ENCODE peak calls at places on chromosomes 4 and X, in five cellular contexts. U is posterior vena cava, J is NCI-H2029 treated with DMSO at 0.1 percent for 48 hours, K is kidney epithelial cell, H is A549. D is an unnamed sample.

GRCh38 chr4:111210576-111210975 is 587.7 kb upstream of the PITX2 start:
- DNase-seq in U (no peak), J (no peak), K (no peak), H (no peak), D (no peak)

GRCh38 chr4:6984611-6985115 is 58.5 kb upstream of the TADA2B start:
- DNase-seq in U (no peak), J (no peak), K (no peak), H (no peak), D (no peak)

GRCh38 chrX:8971116-8971515 is 62.8 kb downstream of the FAM9B start:
- DNase-seq in U (no peak), J (no peak), K (peak; percentile 4), H (peak; percentile 67), D (peak; percentile 71)

GRCh38 chrX:69215161-69215560 is 49.9 kb upstream of the PJA1 start:
- DNase-seq in U (no peak), J (no peak), K (no peak), H (no peak), D (no peak)

GRCh38 chr4:75069493-75070074 is 136.7 kb downstream of the PARM1 start:
- DNase-seq in U (no peak), J (no peak), K (no peak), H (no peak), D (no peak)

GRCh38 chr4:52266537-52267137 is 215.5 kb downstream of the SPATA18 start:
- DNase-seq in U (no peak), J (no peak), K (no peak), H (no peak), D (no peak)

GRCh38 chr4:1903035-1903434 is 31.8 kb downstream of the NSD2 start:
- DNase-seq in U (no peak), J (no peak), K (no peak), H (no peak), D (no peak)

GRCh38 chrX:110004210-110004609 is 1.3 kb downstream of the TMEM164 start:
- DNase-seq in U (no peak), J (no peak), K (no peak), H (peak; percentile 13), D (no peak)

GRCh38 chrX:53682885-53683555 is 3.5 kb downstream of the HUWE1 start:
- DNase-seq in U (peak; percentile 78), J (no peak), K (no peak), H (peak; percentile 79), D (peak; percentile 59)

GRCh38 chr4:148043990-148044645 is 312.2 kb downstream of the ARHGAP10 start:
- DNase-seq in U (no peak), J (no peak), K (no peak), H (no peak), D (no peak)

GRCh38 chrX:83469551-83469950 is 38.5 kb upstream of the POU3F4 start:
- DNase-seq in U (no peak), J (no peak), K (no peak), H (peak; percentile 4), D (peak; percentile 50)

GRCh38 chrX:125998432-125998831 is 167.7 kb downstream of the DCAF12L2 start:
- DNase-seq in U (no peak), J (peak; percentile 32), K (no peak), H (peak; percentile 2), D (no peak)

GRCh38 chr4:94532016-94532789 is 80.5 kb downstream of the PDLIM5 start:
- DNase-seq in U (no peak), J (no peak), K (no peak), H (peak; percentile 49), D (peak; percentile 40)

GRCh38 chrX:104318330-104319009 is 63.7 kb upstream of the ESX1 start:
- DNase-seq in U (no peak), J (no peak), K (peak; percentile 43), H (peak; percentile 79), D (peak; percentile 50)

GRCh38 chr4:152101546-152102183 is 340.9 kb upstream of the GATB start:
- DNase-seq in U (no peak), J (no peak), K (no peak), H (no peak), D (no peak)

GRCh38 chrX:152157042-152157441 is 18.7 kb upstream of the MAGEA10 start:
- DNase-seq in U (no peak), J (no peak), K (no peak), H (no peak), D (peak; percentile 35)

GRCh38 chrX:114976321-114976720 is 41.1 kb downstream of the IL13RA2 start:
- DNase-seq in U (no peak), J (no peak), K (no peak), H (no peak), D (no peak)

GRCh38 chr4:124710911-124711310 is 1.6 kb downstream of the ANKRD50 start:
- DNase-seq in U (no peak), J (peak; percentile 46), K (no peak), H (no peak), D (peak; percentile 28)

GRCh38 chr4:36324808-36325207 is 43.4 kb downstream of the DTHD1 start:
- DNase-seq in U (no peak), J (no peak), K (no peak), H (no peak), D (no peak)

GRCh38 chr4:128191115-128191897 is 96.3 kb downstream of the PGRMC2 start:
- DNase-seq in U (no peak), J (peak; percentile 45), K (peak; percentile 32), H (peak; percentile 70), D (peak; percentile 66)

GRCh38 chr4:79823148-79823763 is 249.8 kb downstream of the ANTXR2 start:
- DNase-seq in U (no peak), J (no peak), K (no peak), H (no peak), D (peak; percentile 5)

GRCh38 chr4:78432896-78433295 is 118.7 kb upstream of the ANXA3 start:
- DNase-seq in U (no peak), J (no peak), K (peak; percentile 45), H (peak; percentile 7), D (peak; percentile 41)

GRCh38 chrX:102651242-102651967 is at the start of gene GPRASP1:
- DNase-seq in U (peak; percentile 86), J (no peak), K (no peak), H (no peak), D (peak; percentile 41)

GRCh38 chr4:40952672-40953071 is 202.9 kb downstream of the NSUN7 start:
- DNase-seq in U (no peak), J (no peak), K (no peak), H (no peak), D (no peak)

GRCh38 chr4:3291969-3292570 is 751 bp upstream of the RGS12 start:
- DNase-seq in U (peak; percentile 90), J (peak; percentile 64), K (no peak), H (peak; percentile 42), D (peak; percentile 65)

GRCh38 chr4:82031386-82031785 is 342.4 kb downstream of the HNRNPD start:
- DNase-seq in U (no peak), J (no peak), K (no peak), H (no peak), D (no peak)

GRCh38 chrX:124086411-124086810 is 124.9 kb downstream of the STAG2 start:
- DNase-seq in U (no peak), J (no peak), K (no peak), H (no peak), D (no peak)

GRCh38 chrX:150229030-150229429 is 134.1 kb upstream of the MAMLD1 start:
- DNase-seq in U (no peak), J (no peak), K (no peak), H (no peak), D (no peak)

GRCh38 chr4:4922441-4922840 is 63.0 kb downstream of the MSX1 start:
- DNase-seq in U (no peak), J (no peak), K (no peak), H (no peak), D (no peak)

GRCh38 chr4:14908635-14909034 is 93.6 kb upstream of the CPEB2 start:
- DNase-seq in U (no peak), J (no peak), K (peak; percentile 34), H (no peak), D (no peak)

GRCh38 chrX:140141444-140142029 is 176.2 kb upstream of the CXorf66 start:
- DNase-seq in U (no peak), J (no peak), K (no peak), H (peak; percentile 35), D (peak; percentile 38)

D was measured in cardiac muscle cell.